ENCODE peak calls at places on chromosomes 1 and 21, in five cellular contexts. H, X, P, N and M are unnamed samples.

GRCh38 chr1:2629627-2630497 is 3.0 kb downstream of the MMEL1 start:
- DNase-seq in H (no peak), X (no peak), P (no peak), N (no peak), M (no peak)

GRCh38 chr1:40394456-40395172 is 21.1 kb downstream of the SMAP2 start:
- DNase-seq in H (no peak), X (no peak), P (no peak), N (peak), M (no peak)

GRCh38 chr1:27658951-27659496 is 13.0 kb downstream of the IFI6 start:
- DNase-seq in H (peak), X (peak), P (no peak), N (peak), M (no peak)

GRCh38 chr1:228463559-228464455 is 23.4 kb upstream of the RNF187 start:
- DNase-seq in H (peak), X (no peak), P (no peak), N (peak), M (no peak)

GRCh38 chr1:213996320-213997022 is 8.7 kb downstream of the PROX1 start:
- DNase-seq in H (no peak), X (no peak), P (no peak), N (peak), M (no peak)

GRCh38 chr1:210185063-210185462 is 47.5 kb upstream of the SERTAD4 start:
- DNase-seq in H (no peak), X (no peak), P (no peak), N (no peak), M (no peak)

GRCh38 chr1:77857557-77857956 is 30.9 kb upstream of the NEXN start:
- DNase-seq in H (no peak), X (no peak), P (no peak), N (peak), M (no peak)

GRCh38 chr1:86965012-86965826 is 50.8 kb downstream of the HS2ST1 start:
- DNase-seq in H (no peak), X (no peak), P (no peak), N (peak), M (no peak)

GRCh38 chr1:4213599-4213998 is 313.5 kb upstream of the C1orf174 start:
- DNase-seq in H (no peak), X (no peak), P (no peak), N (no peak), M (no peak)

GRCh38 chr1:204507317-204508105 is 8.7 kb upstream of the MDM4 start:
- DNase-seq in H (no peak), X (no peak), P (no peak), N (peak), M (no peak)

GRCh38 chr1:223244366-223245103 is 101.5 kb upstream of the TLR5 start:
- DNase-seq in H (no peak), X (no peak), P (no peak), N (peak), M (no peak)

GRCh38 chr1:182433580-182433979 is 16.4 kb upstream of the RGSL1 start:
- DNase-seq in H (no peak), X (no peak), P (no peak), N (no peak), M (no peak)

GRCh38 chr1:19124273-19124672 is 85.8 kb downstream of the UBR4 start:
- DNase-seq in H (no peak), X (no peak), P (no peak), N (no peak), M (no peak)

GRCh38 chr21:35026617-35027557 is 22.2 kb downstream of the RUNX1 start:
- DNase-seq in H (peak), X (no peak), P (peak), N (peak), M (no peak)

GRCh38 chr1:1210726-1211540 is 3.0 kb downstream of the TNFRSF4 start:
- DNase-seq in H (peak), X (no peak), P (peak), N (no peak), M (no peak)

GRCh38 chr1:26408604-26409003 is 2.0 kb upstream of the LIN28A start:
- DNase-seq in H (peak), X (no peak), P (peak), N (peak), M (peak)

GRCh38 chr1:10001016-10001665 is 4.1 kb downstream of the RBP7 start:
- DNase-seq in H (no peak), X (no peak), P (no peak), N (no peak), M (no peak)

GRCh38 chr1:161179698-161180097 is 2.4 kb upstream of the B4GALT3 start:
- DNase-seq in H (no peak), X (no peak), P (no peak), N (no peak), M (no peak)

GRCh38 chr1:156148236-156148635 is 5.1 kb upstream of the SEMA4A start:
- DNase-seq in H (no peak), X (no peak), P (no peak), N (no peak), M (no peak)

GRCh38 chr1:57307382-57307781 is 116.5 kb downstream of the DAB1 start:
- DNase-seq in H (peak), X (no peak), P (no peak), N (no peak), M (no peak)

GRCh38 chr1:10236405-10237156 is 26.2 kb downstream of the KIF1B start:
- DNase-seq in H (no peak), X (peak), P (no peak), N (no peak), M (no peak)

GRCh38 chr1:223019236-223019635 is 123.8 kb downstream of the TLR5 start:
- DNase-seq in H (no peak), X (no peak), P (no peak), N (no peak), M (no peak)

GRCh38 chr1:162660598-162660997 is 28.3 kb downstream of the DDR2 start:
- DNase-seq in H (no peak), X (no peak), P (no peak), N (no peak), M (no peak)

GRCh38 chr1:224466151-224466550 is 31.6 kb upstream of the WDR26 start:
- DNase-seq in H (no peak), X (no peak), P (no peak), N (no peak), M (no peak)

GRCh38 chr1:24415910-24416665 is 486 bp downstream of the NIPAL3 start:
- DNase-seq in H (no peak), X (no peak), P (no peak), N (no peak), M (no peak)

GRCh38 chr1:25792115-25792514 is 7.9 kb upstream of the SELENON start:
- DNase-seq in H (no peak), X (no peak), P (no peak), N (no peak), M (no peak)

GRCh38 chr1:233677690-233678354 is 63.9 kb downstream of the KCNK1 start:
- DNase-seq in H (no peak), X (no peak), P (no peak), N (no peak), M (no peak)

GRCh38 chr1:93988634-93989350 is 79.6 kb upstream of the GCLM start:
- DNase-seq in H (no peak), X (peak), P (no peak), N (peak), M (no peak)

GRCh38 chr1:47809301-47810084 is 187.7 kb downstream of the TRABD2B start:
- DNase-seq in H (no peak), X (no peak), P (no peak), N (no peak), M (no peak)

GRCh38 chr1:65717815-65718454 is 74.8 kb upstream of the PDE4B start:
- DNase-seq in H (no peak), X (peak), P (no peak), N (peak), M (no peak)
- TF ChIP-seq CTCF in H (peak), X (peak), P (no peak), N (no peak), M (no peak)

GRCh38 chr21:45104560-45104959 is 30.2 kb downstream of the ADARB1 start:
- DNase-seq in H (peak), X (no peak), P (no peak), N (peak), M (no peak)

GRCh38 chr21:45100866-45101265 is 26.5 kb downstream of the ADARB1 start:
- DNase-seq in H (no peak), X (no peak), P (no peak), N (no peak), M (no peak)

GRCh38 chr21:45103966-45104520 is 29.7 kb downstream of the ADARB1 start:
- DNase-seq in H (no peak), X (no peak), P (no peak), N (no peak), M (no peak)

GRCh38 chr21:45105906-45106485 is 31.6 kb downstream of the ADARB1 start:
- DNase-seq in H (no peak), X (no peak), P (no peak), N (peak), M (no peak)

GRCh38 chr21:45102391-45102932 is 28.1 kb downstream of the ADARB1 start:
- DNase-seq in H (peak), X (peak), P (no peak), N (peak), M (no peak)
- TF ChIP-seq CTCF in H (peak), X (peak), P (peak), N (peak), M (no peak)

DNA sequence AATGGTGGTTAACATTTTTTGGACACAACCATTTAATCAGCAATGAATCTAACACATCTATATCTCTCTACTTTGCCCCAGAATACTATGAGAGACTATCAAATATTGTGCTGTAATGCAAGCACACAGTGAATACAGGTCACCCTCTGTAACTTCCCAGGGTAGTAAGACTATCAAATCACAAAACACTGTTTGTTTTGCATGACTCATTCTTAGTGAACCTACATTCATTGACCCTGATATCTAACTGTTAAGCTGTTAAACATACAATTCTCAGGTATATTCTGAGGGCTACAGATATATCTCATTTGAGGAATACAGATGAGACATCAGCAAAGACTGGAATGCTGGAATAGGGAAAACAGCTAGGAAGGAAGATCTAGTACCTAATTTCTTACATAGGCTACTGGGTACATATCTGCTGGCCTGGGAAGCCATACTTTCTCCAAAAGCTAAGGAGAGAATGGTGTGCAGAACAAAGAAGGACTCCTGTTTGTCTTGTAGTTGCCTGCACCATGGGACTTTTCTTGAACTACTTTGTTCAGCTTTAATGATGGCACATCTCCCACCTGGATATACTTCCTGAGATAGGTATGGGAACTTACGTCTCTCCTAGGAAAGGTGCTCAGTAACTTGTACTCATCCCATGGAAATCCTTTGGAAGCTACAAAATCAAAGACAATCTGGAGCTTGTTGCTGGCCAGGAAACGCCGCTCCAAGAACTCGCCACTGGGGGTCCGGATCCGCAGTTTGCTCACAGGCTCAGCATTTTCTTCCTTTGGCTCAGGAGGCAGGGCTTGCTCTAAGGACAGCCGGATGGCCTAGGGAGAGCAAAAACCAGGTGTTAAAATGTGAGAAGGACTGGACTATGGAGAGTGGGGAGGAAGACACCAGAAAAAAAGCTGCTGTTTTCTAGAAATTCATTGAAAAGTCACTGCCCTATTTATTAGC is 51.9 kb upstream of the DMRTA2 start:
- DNase-seq in H (no peak), X (no peak), P (no peak), N (peak), M (no peak)
- TF ChIP-seq CTCF in H (no peak), X (no peak), P (no peak), N (no peak), M (no peak)

GRCh38 chr1:38052750-38053415 is 6.3 kb upstream of the POU3F1 start:
- DNase-seq in H (no peak), X (no peak), P (no peak), N (no peak), M (no peak)

GRCh38 chr1:38053416-38054091 is 7.0 kb upstream of the POU3F1 start:
- DNase-seq in H (no peak), X (no peak), P (no peak), N (no peak), M (no peak)

GRCh38 chr1:38046884-38047602 is 450 bp upstream of the POU3F1 start:
- DNase-seq in H (peak), X (peak), P (peak), N (peak), M (peak)

GRCh38 chr1:38047603-38048146 is 1.1 kb upstream of the POU3F1 start:
- DNase-seq in H (no peak), X (no peak), P (no peak), N (peak), M (no peak)

DNA sequence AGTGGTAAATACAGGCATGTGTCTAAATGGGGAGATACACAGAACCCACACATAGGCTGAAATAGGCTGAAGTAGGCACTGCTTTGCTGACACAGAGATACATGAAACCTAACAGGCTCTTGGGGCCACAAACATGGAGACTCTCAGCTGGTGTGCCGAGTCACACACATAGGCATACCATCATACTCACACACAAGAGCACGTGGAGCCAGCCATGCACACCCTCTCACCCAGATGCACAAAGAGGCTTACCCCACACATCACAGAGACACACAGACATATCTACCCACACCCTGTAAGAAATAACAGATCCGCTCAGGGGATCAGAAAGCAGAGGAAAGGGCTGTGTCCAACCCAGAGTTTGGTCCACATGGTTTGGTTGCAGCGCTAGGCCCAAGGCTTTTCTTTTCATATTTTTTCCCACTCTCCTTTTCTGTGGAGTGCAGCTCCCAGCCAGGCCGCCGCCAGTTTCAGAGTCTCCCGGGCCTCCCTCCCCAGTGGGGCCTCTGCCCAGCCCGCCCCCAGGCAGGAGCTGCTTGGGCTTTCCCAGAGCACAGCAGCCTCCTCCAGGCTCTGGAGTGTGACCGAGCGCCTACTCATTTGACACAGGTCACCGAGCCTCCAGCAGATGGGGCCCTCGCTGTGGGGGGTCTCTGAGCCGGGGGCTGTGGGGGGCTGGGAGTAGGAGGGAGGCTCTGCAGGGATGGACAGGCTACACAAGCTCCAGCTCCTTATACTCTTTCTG is 4.0 kb upstream of the POU3F1 start:
- DNase-seq in H (no peak), X (no peak), P (no peak), N (no peak), M (no peak)
- TF ChIP-seq CTCF in H (no peak), X (no peak), P (no peak), N (no peak), M (no peak)

GRCh38 chr1:8061210-8061609 is 35.1 kb upstream of the ERRFI1 start:
- DNase-seq in H (no peak), X (peak), P (no peak), N (peak), M (no peak)

GRCh38 chr1:8062861-8063260 is 36.8 kb upstream of the ERRFI1 start:
- DNase-seq in H (no peak), X (no peak), P (no peak), N (no peak), M (no peak)

GRCh38 chr1:8059161-8059622 is 33.1 kb upstream of the ERRFI1 start:
- DNase-seq in H (no peak), X (no peak), P (no peak), N (peak), M (no peak)

GRCh38 chr1:8063298-8064068 is 37.4 kb upstream of the ERRFI1 start:
- DNase-seq in H (no peak), X (no peak), P (no peak), N (no peak), M (no peak)

GRCh38 chr1:8061673-8062386 is 35.7 kb upstream of the ERRFI1 start:
- DNase-seq in H (no peak), X (no peak), P (no peak), N (peak), M (no peak)
- TF ChIP-seq CTCF in H (no peak), X (no peak), P (no peak), N (no peak), M (no peak)

GRCh38 chr1:113490384-113490783 is 100.1 kb downstream of the MAGI3 start:
- DNase-seq in H (no peak), X (no peak), P (no peak), N (no peak), M (no peak)

GRCh38 chr1:113493533-113493932 is 103.2 kb downstream of the MAGI3 start:
- DNase-seq in H (no peak), X (no peak), P (no peak), N (no peak), M (no peak)

GRCh38 chr1:113488576-113489177 is 98.4 kb downstream of the MAGI3 start:
- DNase-seq in H (no peak), X (no peak), P (no peak), N (no peak), M (no peak)
- TF ChIP-seq CTCF in H (no peak), X (peak), P (no peak), N (peak), M (no peak)

GRCh38 chr1:13730301-13730700 is 30.3 kb downstream of the PRDM2 start:
- DNase-seq in H (no peak), X (no peak), P (no peak), N (no peak), M (no peak)

GRCh38 chr1:13730751-13731482 is 30.9 kb downstream of the PRDM2 start:
- DNase-seq in H (peak), X (no peak), P (no peak), N (no peak), M (no peak)

GRCh38 chr1:13723810-13724209 is 23.8 kb downstream of the PRDM2 start:
- DNase-seq in H (no peak), X (no peak), P (no peak), N (peak), M (no peak)

GRCh38 chr1:13728104-13728503 is 28.1 kb downstream of the PRDM2 start:
- DNase-seq in H (no peak), X (no peak), P (no peak), N (no peak), M (no peak)

DNA sequence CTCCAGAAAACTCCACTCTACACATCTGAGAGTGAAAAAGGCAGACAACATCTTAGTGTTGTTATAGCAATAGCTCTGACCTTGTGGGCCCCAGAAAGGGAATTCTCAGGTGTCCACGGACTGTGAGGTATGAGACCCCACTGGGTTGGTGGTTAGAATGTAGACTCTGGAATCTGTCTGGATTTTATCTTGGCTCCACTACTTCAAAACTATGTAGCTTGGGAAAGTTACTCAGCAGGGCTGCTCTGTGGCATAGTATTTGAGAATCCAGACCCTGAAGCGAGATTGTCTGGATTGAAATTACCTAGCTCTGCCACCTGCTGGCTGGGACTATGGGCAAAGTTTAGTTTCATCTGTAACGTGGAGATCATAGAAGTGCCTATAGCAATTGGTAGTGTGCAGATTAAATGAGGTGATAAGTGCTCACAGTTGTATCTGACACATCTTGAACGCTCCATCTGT is 25.8 kb downstream of the PRDM2 start:
- DNase-seq in H (peak), X (no peak), P (no peak), N (peak), M (no peak)
- TF ChIP-seq CTCF in H (peak), X (peak), P (peak), N (peak), M (no peak)